ENCODE peak calls at places on chromosomes 4 and X, in nine cellular contexts. F is astrocyte of the spinal cord, X is WTC11, M is cardiac muscle cell, N is epithelial cell of esophagus, S is PC-9, C is AG04450, I is fibroblast of villous mesenchyme, R is esophagus squamous epithelium. L is an unnamed sample.

GRCh38 chr4:80594696-80595095 is 259.2 kb downstream of the CFAP299 start:
- DNase-seq in I (no peak), N (no peak), C (no peak), S (no peak), F (no peak), M (no peak), X (no peak), R (no peak), L (no peak)

GRCh38 chr4:142773505-142773904 is 72.6 kb downstream of the INPP4B start:
- DNase-seq in I (no peak), C (no peak), N (no peak), X (no peak), R (no peak), S (no peak), F (no peak), M (no peak), L (no peak)

GRCh38 chr4:62709618-62710252 is 1509.6 kb downstream of the ADGRL3 start:
- DNase-seq in M (peak), N (peak), C (no peak), F (peak), I (peak), S (no peak), X (no peak), R (no peak), L (peak)

GRCh38 chr4:77418333-77418732 is 187.3 kb upstream of the CXCL13 start:
- DNase-seq in F (no peak), I (peak), N (peak), C (no peak), R (no peak), X (no peak), S (no peak), M (no peak), L (peak)

GRCh38 chr4:53714377-53715140 is 123.3 kb upstream of the LNX1 start:
- DNase-seq in I (peak), R (no peak), C (no peak), F (no peak), M (no peak), X (no peak), N (no peak), S (no peak), L (no peak)

GRCh38 chr4:139977838-139978604 is 176.0 kb downstream of the MAML3 start:
- DNase-seq in N (no peak), F (no peak), X (no peak), M (no peak), R (no peak), C (no peak), S (no peak), I (no peak), L (no peak)

GRCh38 chr4:108301583-108302256 is 133.0 kb upstream of the LEF1 start:
- DNase-seq in R (no peak), F (no peak), C (no peak), N (peak), X (no peak), M (no peak), I (peak), S (no peak), L (no peak)

GRCh38 chr4:6507345-6507744 is 34.9 kb upstream of the PPP2R2C start:
- DNase-seq in N (no peak), X (no peak), C (no peak), M (no peak), I (no peak), R (no peak), F (no peak), S (no peak), L (no peak)

GRCh38 chr4:2256156-2256731 is 5.7 kb downstream of the MXD4 start:
- DNase-seq in S (no peak), F (no peak), R (no peak), I (no peak), N (no peak), M (no peak), C (no peak), X (no peak), L (no peak)

DNA sequence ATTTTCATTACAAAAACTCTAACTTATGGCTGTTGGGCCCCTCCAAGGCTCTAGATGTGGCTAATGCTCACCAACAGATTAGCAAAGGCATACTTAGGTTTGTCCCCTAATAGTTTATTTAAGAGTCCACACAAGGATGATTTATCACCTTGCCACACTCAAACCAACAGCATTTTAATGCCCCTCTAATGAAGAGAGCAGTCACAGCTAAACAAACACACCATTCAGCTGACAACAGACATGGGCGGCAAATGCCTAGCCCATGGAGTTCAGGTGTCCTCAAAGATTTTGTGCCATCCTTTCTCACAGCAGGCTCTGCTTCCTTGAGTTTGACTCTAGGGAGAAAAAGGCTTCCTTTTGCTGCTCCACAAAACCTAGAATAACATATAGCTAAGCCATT is 61.8 kb upstream of the CITED1 start:
- DNase-seq in R (no peak), C (no peak), S (no peak), X (no peak), N (no peak), I (no peak), M (no peak), F (no peak), L (no peak)
- TF ChIP-seq CTCF in R (no peak), C (no peak), S (no peak), X (no peak), N (no peak), I (no peak), M (no peak), F (no peak), L (no peak)

DNA sequence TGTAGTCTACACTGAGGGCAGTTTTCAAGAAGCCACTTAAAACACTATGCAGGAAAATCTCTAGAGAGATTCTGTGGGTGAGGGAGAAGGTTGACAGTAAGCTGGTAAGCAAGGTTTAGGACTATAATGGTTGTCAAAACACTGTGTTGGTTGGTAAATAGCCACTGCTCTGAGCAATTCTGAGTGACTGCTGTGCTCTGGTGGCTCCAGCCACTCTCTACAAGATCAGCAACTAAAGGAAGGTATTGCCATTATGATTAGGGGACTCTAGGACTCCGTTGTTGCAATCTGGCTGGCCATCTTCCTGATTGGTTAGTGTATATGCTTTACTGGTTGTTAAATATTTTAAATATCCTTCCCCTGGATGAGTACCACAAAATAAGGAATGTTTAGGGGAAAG is 5.5 kb upstream of the FAM47E start:
- DNase-seq in N (no peak), S (no peak), I (no peak), F (no peak), C (no peak), R (no peak), M (no peak), X (no peak), L (no peak)
- TF ChIP-seq CTCF in N (peak), S (no peak), I (no peak), F (no peak), C (no peak), R (no peak), M (no peak), X (no peak), L (no peak)

DNA sequence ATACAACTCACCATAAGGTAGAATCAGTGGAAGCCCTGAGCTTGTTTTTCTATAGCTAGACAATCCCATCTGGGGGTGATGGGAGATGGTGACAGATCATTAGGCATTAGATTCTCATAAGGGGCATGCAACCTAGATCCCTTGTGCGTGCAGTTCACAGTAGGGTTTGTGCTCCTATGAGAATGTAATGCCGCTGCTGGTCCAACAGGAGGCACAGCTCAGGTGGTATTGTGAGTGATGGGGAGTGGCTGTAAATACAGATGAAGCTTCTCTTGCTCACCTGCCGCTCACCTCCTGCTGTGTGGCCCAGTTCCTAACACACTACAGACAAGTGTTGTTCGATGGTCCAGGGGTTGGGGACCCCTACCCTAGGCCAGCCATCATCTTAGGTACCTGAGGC is 5.9 kb upstream of the GATB start:
- DNase-seq in C (no peak), R (no peak), I (no peak), N (peak), F (no peak), M (no peak), S (no peak), X (peak), L (no peak)
- TF ChIP-seq CTCF in C (no peak), R (no peak), I (no peak), N (peak), F (no peak), M (no peak), S (no peak), X (no peak), L (no peak)

DNA sequence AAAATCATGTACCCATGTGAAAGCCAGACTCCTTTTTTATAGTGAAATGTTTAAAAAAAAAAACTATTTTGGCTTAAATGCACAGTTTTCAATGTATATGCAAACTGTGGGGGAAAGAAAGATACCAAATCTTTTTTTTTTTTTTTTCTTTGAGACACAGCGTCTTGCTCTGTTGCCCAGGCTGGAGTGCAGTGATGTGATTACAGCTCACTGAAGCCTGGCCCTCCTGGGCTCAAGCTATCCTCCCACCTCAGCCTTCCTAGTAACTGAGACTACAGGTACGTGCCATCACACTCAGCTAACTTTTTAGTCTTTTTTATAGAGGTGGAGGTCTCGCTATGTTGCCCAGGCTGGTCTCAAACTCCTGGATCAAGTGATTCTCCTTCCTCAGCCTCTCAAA is 98.9 kb downstream of the NLGN4X start:
- DNase-seq in C (no peak), R (no peak), M (no peak), S (no peak), I (no peak), X (no peak), N (no peak), F (no peak), L (no peak)
- TF ChIP-seq CTCF in C (no peak), R (no peak), M (no peak), S (no peak), I (no peak), X (no peak), N (no peak), F (no peak), L (no peak)

L was measured in Calu3.